ENCODE peak calls at places on chromosome 15, in seven cellular contexts. One of them, this sample, is unnamed. For H3K9me3, the result is how much of the 10 kb centered on the place peaks cover.

GRCh38 chr15:70376031-70376928 is 278.6 kb upstream of the TLE3 start:
- DNase-seq in aorta: peak
- DNase-seq in lower lobe of right lung: no peak
- DNase-seq in adipocyte: no peak
- DNase-seq in neural progenitor cell: peak
- DNase-seq in body of pancreas: no peak
- DNase-seq in neuronal stem cell: no peak
- DNase-seq in this sample: no peak

GRCh38 chr15:79969175-79969574 is 1.8 kb downstream of the BCL2A1 start:
- DNase-seq in neuronal stem cell: no peak
- DNase-seq in body of pancreas: no peak
- DNase-seq in lower lobe of right lung: no peak
- DNase-seq in aorta: no peak
- DNase-seq in neural progenitor cell: no peak
- DNase-seq in adipocyte: no peak
- DNase-seq in this sample: no peak

GRCh38 chr15:57340673-57341259 is 35.5 kb upstream of the CGNL1 start:
- DNase-seq in aorta: no peak
- DNase-seq in body of pancreas: peak
- DNase-seq in lower lobe of right lung: no peak
- DNase-seq in neuronal stem cell: peak
- DNase-seq in adipocyte: peak
- DNase-seq in neural progenitor cell: peak
- DNase-seq in this sample: no peak

GRCh38 chr15:74396445-74397238 is 29.2 kb upstream of the CYP11A1 start:
- DNase-seq in adipocyte: no peak
- DNase-seq in neural progenitor cell: no peak
- DNase-seq in body of pancreas: no peak
- DNase-seq in neuronal stem cell: no peak
- DNase-seq in aorta: no peak
- DNase-seq in lower lobe of right lung: no peak
- DNase-seq in this sample: no peak

GRCh38 chr15:20272422-20273184 is 269.0 kb downstream of the GOLGA6L6 start:
- DNase-seq in body of pancreas: no peak
- DNase-seq in adipocyte: no peak
- DNase-seq in lower lobe of right lung: no peak
- DNase-seq in neuronal stem cell: no peak
- DNase-seq in aorta: no peak
- DNase-seq in neural progenitor cell: no peak
- DNase-seq in this sample: no peak

GRCh38 chr15:38189651-38190280 is 62.9 kb upstream of the SPRED1 start:
- DNase-seq in body of pancreas: no peak
- DNase-seq in lower lobe of right lung: no peak
- DNase-seq in adipocyte: no peak
- DNase-seq in neuronal stem cell: no peak
- DNase-seq in neural progenitor cell: no peak
- DNase-seq in aorta: no peak
- DNase-seq in this sample: no peak

GRCh38 chr15:62071711-62072308 is 5.0 kb downstream of the C2CD4A start:
- DNase-seq in neural progenitor cell: peak
- DNase-seq in aorta: no peak
- DNase-seq in neuronal stem cell: no peak
- DNase-seq in body of pancreas: no peak
- DNase-seq in adipocyte: peak
- DNase-seq in lower lobe of right lung: no peak
- DNase-seq in this sample: no peak

GRCh38 chr15:75231836-75232235 is 26.3 kb upstream of the GOLGA6C start:
- DNase-seq in aorta: no peak
- DNase-seq in lower lobe of right lung: no peak
- DNase-seq in neural progenitor cell: no peak
- DNase-seq in body of pancreas: no peak
- DNase-seq in adipocyte: no peak
- DNase-seq in neuronal stem cell: no peak
- DNase-seq in this sample: no peak

GRCh38 chr15:101808201-101808600 is 3.8 kb upstream of the OR4F15 start:
- DNase-seq in neural progenitor cell: no peak
- DNase-seq in aorta: no peak
- DNase-seq in lower lobe of right lung: no peak
- DNase-seq in neuronal stem cell: no peak
- DNase-seq in body of pancreas: no peak
- DNase-seq in adipocyte: peak
- DNase-seq in this sample: no peak

GRCh38 chr15:92097473-92098178 is 244.1 kb downstream of the SLCO3A1 start:
- DNase-seq in aorta: no peak
- DNase-seq in lower lobe of right lung: no peak
- DNase-seq in neuronal stem cell: peak
- DNase-seq in body of pancreas: peak
- DNase-seq in adipocyte: peak
- DNase-seq in neural progenitor cell: peak
- DNase-seq in this sample: peak

GRCh38 chr15:68376447-68377060 is 55.4 kb downstream of the ITGA11 start:
- DNase-seq in adipocyte: no peak
- DNase-seq in neuronal stem cell: no peak
- DNase-seq in neural progenitor cell: no peak
- DNase-seq in aorta: no peak
- DNase-seq in lower lobe of right lung: no peak
- DNase-seq in body of pancreas: no peak
- DNase-seq in this sample: no peak

GRCh38 chr15:63374686-63375520 is 6.7 kb downstream of the CA12 start:
- DNase-seq in lower lobe of right lung: peak
- DNase-seq in body of pancreas: no peak
- DNase-seq in neural progenitor cell: no peak
- DNase-seq in neuronal stem cell: no peak
- DNase-seq in adipocyte: peak
- DNase-seq in aorta: peak
- DNase-seq in this sample: no peak

GRCh38 chr15:71106802-71107500 is 8.3 kb upstream of the THSD4 start:
- DNase-seq in lower lobe of right lung: no peak
- DNase-seq in neuronal stem cell: no peak
- DNase-seq in aorta: no peak
- DNase-seq in body of pancreas: no peak
- DNase-seq in adipocyte: no peak
- DNase-seq in neural progenitor cell: no peak
- DNase-seq in this sample: no peak

GRCh38 chr15:85973584-85974347 is 105.9 kb upstream of the AGBL1 start:
- DNase-seq in neural progenitor cell: peak
- DNase-seq in aorta: no peak
- DNase-seq in body of pancreas: no peak
- DNase-seq in lower lobe of right lung: no peak
- DNase-seq in neuronal stem cell: peak
- DNase-seq in adipocyte: no peak
- DNase-seq in this sample: no peak

GRCh38 chr15:40046721-40047412 is 7.9 kb upstream of the SRP14 start:
- DNase-seq in neuronal stem cell: no peak
- DNase-seq in adipocyte: peak
- DNase-seq in neural progenitor cell: no peak
- DNase-seq in body of pancreas: no peak
- DNase-seq in lower lobe of right lung: no peak
- DNase-seq in aorta: no peak
- DNase-seq in this sample: no peak

GRCh38 chr15:79243723-79244122 is 38.8 kb upstream of the ANKRD34C start:
- DNase-seq in lower lobe of right lung: no peak
- DNase-seq in aorta: no peak
- DNase-seq in neuronal stem cell: no peak
- DNase-seq in adipocyte: no peak
- DNase-seq in neural progenitor cell: no peak
- DNase-seq in body of pancreas: no peak
- DNase-seq in this sample: no peak

GRCh38 chr15:55356985-55357585 is 38.1 kb downstream of the PIGB start:
- DNase-seq in body of pancreas: no peak
- DNase-seq in adipocyte: no peak
- DNase-seq in lower lobe of right lung: no peak
- DNase-seq in neural progenitor cell: no peak
- DNase-seq in neuronal stem cell: no peak
- DNase-seq in aorta: no peak
- DNase-seq in this sample: no peak

GRCh38 chr15:39345176-39345575 is 235.7 kb upstream of the THBS1 start:
- DNase-seq in neural progenitor cell: peak
- DNase-seq in body of pancreas: no peak
- DNase-seq in adipocyte: peak
- DNase-seq in aorta: no peak
- DNase-seq in lower lobe of right lung: no peak
- DNase-seq in neuronal stem cell: peak
- DNase-seq in this sample: no peak

GRCh38 chr15:41492597-41493204 is 973 bp upstream of the ITPKA start:
- DNase-seq in neural progenitor cell: peak
- DNase-seq in aorta: no peak
- DNase-seq in neuronal stem cell: no peak
- DNase-seq in body of pancreas: no peak
- DNase-seq in adipocyte: no peak
- DNase-seq in lower lobe of right lung: no peak
- DNase-seq in this sample: no peak

GRCh38 chr15:101536166-101536874 is 46.8 kb upstream of the PCSK6 start:
- DNase-seq in adipocyte: no peak
- DNase-seq in neuronal stem cell: no peak
- DNase-seq in lower lobe of right lung: no peak
- DNase-seq in body of pancreas: no peak
- DNase-seq in aorta: no peak
- DNase-seq in neural progenitor cell: no peak
- DNase-seq in this sample: no peak

GRCh38 chr15:99651023-99651807 is 82.0 kb downstream of the LYSMD4 start:
- DNase-seq in aorta: no peak
- DNase-seq in neural progenitor cell: no peak
- DNase-seq in neuronal stem cell: no peak
- DNase-seq in body of pancreas: no peak
- DNase-seq in lower lobe of right lung: no peak
- DNase-seq in adipocyte: peak
- DNase-seq in this sample: no peak
- H3K9me3 ChIP-seq in aorta: under half
- H3K9me3 ChIP-seq in neural progenitor cell: under half
- H3K9me3 ChIP-seq in neuronal stem cell: under half
- H3K9me3 ChIP-seq in body of pancreas: under half
- H3K9me3 ChIP-seq in lower lobe of right lung: under half
- H3K9me3 ChIP-seq in adipocyte: under half
- H3K9me3 ChIP-seq in this sample: under half

GRCh38 chr15:90063733-90064247 is 38.5 kb downstream of the IDH2 start:
- DNase-seq in adipocyte: no peak
- DNase-seq in neural progenitor cell: no peak
- DNase-seq in neuronal stem cell: no peak
- DNase-seq in lower lobe of right lung: peak
- DNase-seq in aorta: no peak
- DNase-seq in body of pancreas: no peak
- DNase-seq in this sample: no peak

GRCh38 chr15:90064931-90065681 is 37.2 kb downstream of the IDH2 start:
- DNase-seq in lower lobe of right lung: peak
- DNase-seq in neural progenitor cell: no peak
- DNase-seq in adipocyte: no peak
- DNase-seq in neuronal stem cell: no peak
- DNase-seq in aorta: no peak
- DNase-seq in body of pancreas: no peak
- DNase-seq in this sample: no peak

GRCh38 chr15:90065682-90066049 is 36.6 kb downstream of the IDH2 start:
- DNase-seq in adipocyte: no peak
- DNase-seq in aorta: no peak
- DNase-seq in lower lobe of right lung: no peak
- DNase-seq in neural progenitor cell: no peak
- DNase-seq in neuronal stem cell: no peak
- DNase-seq in body of pancreas: no peak
- DNase-seq in this sample: no peak

GRCh38 chr15:90067953-90068613 is 34.2 kb downstream of the IDH2 start:
- DNase-seq in body of pancreas: peak
- DNase-seq in neuronal stem cell: no peak
- DNase-seq in neural progenitor cell: no peak
- DNase-seq in adipocyte: no peak
- DNase-seq in lower lobe of right lung: no peak
- DNase-seq in aorta: no peak
- DNase-seq in this sample: no peak

GRCh38 chr15:90067181-90067952 is 34.9 kb downstream of the IDH2 start:
- DNase-seq in body of pancreas: peak
- DNase-seq in neuronal stem cell: no peak
- DNase-seq in aorta: no peak
- DNase-seq in lower lobe of right lung: no peak
- DNase-seq in adipocyte: no peak
- DNase-seq in neural progenitor cell: no peak
- DNase-seq in this sample: no peak
- H3K9me3 ChIP-seq in body of pancreas: under half
- H3K9me3 ChIP-seq in neuronal stem cell: under half
- H3K9me3 ChIP-seq in aorta: under half
- H3K9me3 ChIP-seq in lower lobe of right lung: under half
- H3K9me3 ChIP-seq in adipocyte: under half
- H3K9me3 ChIP-seq in neural progenitor cell: under half
- H3K9me3 ChIP-seq in this sample: under half

GRCh38 chr15:27172821-27173220 is 201.8 kb downstream of the GABRG3 start:
- DNase-seq in lower lobe of right lung: no peak
- DNase-seq in body of pancreas: no peak
- DNase-seq in neural progenitor cell: no peak
- DNase-seq in adipocyte: no peak
- DNase-seq in aorta: no peak
- DNase-seq in neuronal stem cell: peak
- DNase-seq in this sample: no peak

GRCh38 chr15:27179789-27180188 is 208.8 kb downstream of the GABRG3 start:
- DNase-seq in lower lobe of right lung: no peak
- DNase-seq in adipocyte: no peak
- DNase-seq in body of pancreas: no peak
- DNase-seq in neural progenitor cell: no peak
- DNase-seq in neuronal stem cell: no peak
- DNase-seq in aorta: no peak
- DNase-seq in this sample: no peak

GRCh38 chr15:27176785-27177406 is 205.9 kb downstream of the GABRG3 start:
- DNase-seq in neural progenitor cell: no peak
- DNase-seq in aorta: no peak
- DNase-seq in lower lobe of right lung: no peak
- DNase-seq in body of pancreas: no peak
- DNase-seq in adipocyte: no peak
- DNase-seq in neuronal stem cell: no peak
- DNase-seq in this sample: no peak

GRCh38 chr15:27170866-27171265 is 199.9 kb downstream of the GABRG3 start:
- DNase-seq in aorta: no peak
- DNase-seq in lower lobe of right lung: no peak
- DNase-seq in adipocyte: no peak
- DNase-seq in body of pancreas: no peak
- DNase-seq in neural progenitor cell: no peak
- DNase-seq in neuronal stem cell: no peak
- DNase-seq in this sample: no peak

GRCh38 chr15:27175479-27176153 is 204.6 kb downstream of the GABRG3 start:
- DNase-seq in neuronal stem cell: no peak
- DNase-seq in adipocyte: no peak
- DNase-seq in lower lobe of right lung: no peak
- DNase-seq in body of pancreas: no peak
- DNase-seq in aorta: no peak
- DNase-seq in neural progenitor cell: no peak
- DNase-seq in this sample: no peak
- H3K9me3 ChIP-seq in neuronal stem cell: under half
- H3K9me3 ChIP-seq in adipocyte: under half
- H3K9me3 ChIP-seq in lower lobe of right lung: under half
- H3K9me3 ChIP-seq in body of pancreas: under half
- H3K9me3 ChIP-seq in aorta: under half
- H3K9me3 ChIP-seq in neural progenitor cell: under half
- H3K9me3 ChIP-seq in this sample: under half

DNA sequence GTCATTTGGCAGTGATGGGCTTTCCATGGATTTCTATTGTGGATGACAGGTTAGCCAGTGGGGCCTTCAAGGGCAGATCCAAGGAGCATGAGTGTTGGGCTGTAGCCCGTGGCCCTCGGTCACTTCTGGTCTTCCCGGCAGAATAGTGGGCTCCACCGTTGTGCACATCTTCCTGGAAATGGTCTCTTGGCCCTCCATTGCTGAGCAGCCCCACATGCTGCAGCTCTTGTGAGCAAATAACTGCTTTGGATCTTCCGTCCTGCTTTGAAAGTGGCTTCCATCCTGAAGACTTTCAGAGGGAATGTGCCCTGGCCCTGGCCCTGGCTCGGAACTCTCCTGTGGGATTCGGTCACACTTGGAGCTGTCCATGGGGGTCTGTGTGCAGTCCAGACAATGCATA is 102.8 kb downstream of the SNRPN start:
- DNase-seq in body of pancreas: no peak
- DNase-seq in neural progenitor cell: no peak
- DNase-seq in aorta: peak
- DNase-seq in neuronal stem cell: no peak
- DNase-seq in adipocyte: no peak
- DNase-seq in lower lobe of right lung: peak
- DNase-seq in this sample: no peak
- H3K9me3 ChIP-seq in body of pancreas: half or more
- H3K9me3 ChIP-seq in neural progenitor cell: under half
- H3K9me3 ChIP-seq in aorta: half or more
- H3K9me3 ChIP-seq in neuronal stem cell: half or more
- H3K9me3 ChIP-seq in adipocyte: half or more
- H3K9me3 ChIP-seq in lower lobe of right lung: half or more
- H3K9me3 ChIP-seq in this sample: half or more

This sample was measured in T-helper 17 cell.